ENCODE peak calls at places on chromosomes 2 and 18, in eight cellular contexts. Q is activated T-cell treated with anti-CD3 and anti-CD28 coated beads, Interleukin-2, amount 50 U/mL, for 72 hours; W is lung; E is activated CD8-positive, alpha-beta T cell treated with anti-CD3 and anti-CD28 coated beads for 36 hours; G is stimulated activated effector memory CD8-positive, alpha-beta T cell treated with anti-CD3 and anti-CD28 coated beads, Interleukin-12 subunit alpha, Interleukin-12 subunit beta, amount 100 ng/mL, for 72 hours; P is natural killer cell; Z is activated CD8-positive, alpha-beta memory T cell treated with anti-CD3 and anti-CD28 coated beads, Interleukin-2, amount 10 ng/mL, durations not matched to agents 7 days and 5 days; K is upper lobe of left lung. B is an unnamed sample.

GRCh38 chr2:127014224-127014623 is 92.7 kb downstream of the BIN1 start:
- ATAC-seq in Q (no peak), W (no peak), E (no peak), G (no peak), P (no peak), Z (no peak), K (no peak), B (no peak)

GRCh38 chr2:207695293-207695692 is 16.1 kb upstream of the CCNYL1 start:
- ATAC-seq in Q (no peak), W (no peak), E (no peak), G (no peak), P (no peak), Z (no peak), K (no peak), B (no peak)

GRCh38 chr2:118786691-118787090 is 60.8 kb downstream of the EN1 start:
- ATAC-seq in Q (no peak), W (no peak), E (no peak), G (no peak), P (no peak), Z (no peak), K (no peak), B (no peak)

GRCh38 chr2:88499204-88499603 is 46.7 kb upstream of the FOXI3 start:
- ATAC-seq in Q (no peak), W (no peak), E (no peak), G (no peak), P (no peak), Z (no peak), K (no peak), B (no peak)

GRCh38 chr2:239302083-239302807 is 98.6 kb downstream of the HDAC4 start:
- ATAC-seq in Q (no peak), W (no peak), E (no peak), G (no peak), P (no peak), Z (no peak), K (no peak), B (no peak)

GRCh38 chr2:239551206-239551605 is 150.4 kb upstream of the HDAC4 start:
- ATAC-seq in Q (no peak), W (no peak), E (no peak), G (no peak), P (no peak), Z (no peak), K (no peak), B (no peak)

GRCh38 chr2:102657770-102658169 is 38.4 kb downstream of the SLC9A2 start:
- ATAC-seq in Q (peak; percentile 100), W (no peak), E (peak; percentile 98), G (peak; percentile 90), P (no peak), Z (no peak), K (no peak), B (no peak)

GRCh38 chr18:37564796-37565137 is 831 bp downstream of the CELF4 start:
- ATAC-seq in Q (no peak), W (peak; percentile 54), E (no peak), G (no peak), P (no peak), Z (no peak), K (peak; percentile 77), B (peak; percentile 63)

GRCh38 chr18:8856769-8857393 is 151.5 kb downstream of the MTCL1 start:
- ATAC-seq in Q (no peak), W (no peak), E (no peak), G (no peak), P (no peak), Z (no peak), K (no peak), B (no peak)

GRCh38 chr18:9907867-9908266 is 5.9 kb upstream of the VAPA start:
- ATAC-seq in Q (no peak), W (no peak), E (no peak), G (no peak), P (no peak), Z (no peak), K (no peak), B (no peak)

GRCh38 chr2:112077814-112078213 is 22.7 kb downstream of the TMEM87B start:
- ATAC-seq in Q (no peak), W (no peak), E (no peak), G (no peak), P (no peak), Z (no peak), K (no peak), B (no peak)

B was measured in gastroesophageal sphincter.